ENCODE peak calls at places on chromosomes 4 and X, in nine cellular contexts. F is NB4, X is K562, K is body of pancreas, Z is MCF 10A, C is astrocyte of the spinal cord, O is fibroblast of mammary gland, Q is neural crest cell, L is fibroblast of lung. P is an unnamed sample.

GRCh38 chr4:74038161-74039064 is at the start of gene CXCL3:
- DNase-seq in F (peak), X (peak), K (peak), Z (peak), C (peak), O (peak), Q (peak), L (peak), P (peak)

GRCh38 chrX:41095962-41096955 is 11.0 kb downstream of the USP9X start:
- DNase-seq in F (peak), X (no peak), K (no peak), Z (no peak), C (no peak), O (peak), Q (no peak), L (no peak), P (no peak)

GRCh38 chr4:70591955-70592582 is at the start of gene AMBN:
- DNase-seq in F (no peak), X (no peak), K (no peak), Z (no peak), C (no peak), O (no peak), Q (no peak), L (no peak), P (no peak)

GRCh38 chr4:182922551-182923284 is 5.5 kb upstream of the DCTD start:
- DNase-seq in F (no peak), X (no peak), K (peak), Z (peak), C (peak), O (no peak), Q (no peak), L (peak), P (no peak)

GRCh38 chr4:85747871-85748491 is 273.0 kb downstream of the ARHGAP24 start:
- DNase-seq in F (peak), X (peak), K (peak), Z (peak), C (peak), O (peak), Q (peak), L (peak), P (peak)

GRCh38 chr4:86482851-86483490 is 111.1 kb upstream of the PTPN13 start:
- DNase-seq in F (peak), X (no peak), K (no peak), Z (peak), C (peak), O (no peak), Q (peak), L (peak), P (no peak)

GRCh38 chrX:96713303-96713702 is 28.7 kb downstream of the DIAPH2 start:
- DNase-seq in F (no peak), X (no peak), K (no peak), Z (no peak), C (no peak), O (no peak), Q (no peak), L (no peak), P (no peak)

GRCh38 chrX:151984328-151984727 is 9.9 kb upstream of the GABRE start:
- DNase-seq in F (peak), X (no peak), K (no peak), Z (peak), C (peak), O (peak), Q (no peak), L (peak), P (no peak)

GRCh38 chr4:128288689-128289106 is 1.1 kb upstream of the PGRMC2 start:
- DNase-seq in F (peak), X (no peak), K (peak), Z (peak), C (peak), O (peak), Q (no peak), L (peak), P (no peak)

GRCh38 chr4:4554234-4554633 is 12.4 kb upstream of the STX18 start:
- DNase-seq in F (no peak), X (no peak), K (no peak), Z (no peak), C (peak), O (no peak), Q (no peak), L (peak), P (no peak)

GRCh38 chr4:151599876-151600275 is 160.9 kb downstream of the GATB start:
- DNase-seq in F (no peak), X (no peak), K (no peak), Z (peak), C (no peak), O (peak), Q (no peak), L (no peak), P (no peak)

GRCh38 chrX:115898382-115899001 is 272.1 kb upstream of the AGTR2 start:
- DNase-seq in F (peak), X (peak), K (peak), Z (peak), C (peak), O (peak), Q (no peak), L (no peak), P (peak)

GRCh38 chr4:174037049-174037448 is 246.4 kb downstream of the FBXO8 start:
- DNase-seq in F (no peak), X (no peak), K (no peak), Z (no peak), C (no peak), O (peak), Q (no peak), L (no peak), P (no peak)

GRCh38 chrX:108224727-108225455 is 133.3 kb downstream of the ATG4A start:
- DNase-seq in F (peak), X (peak), K (no peak), Z (peak), C (peak), O (peak), Q (peak), L (peak), P (peak)

GRCh38 chrX:103919336-103919682 is 43.1 kb upstream of the TMSB15B start:
- DNase-seq in F (peak), X (no peak), K (no peak), Z (peak), C (peak), O (peak), Q (no peak), L (peak), P (peak)

GRCh38 chrX:11100281-11101035 is 10.7 kb upstream of the HCCS start:
- DNase-seq in F (peak), X (peak), K (peak), Z (peak), C (peak), O (peak), Q (peak), L (peak), P (no peak)

GRCh38 chr4:179095585-179096228 is 1653.5 kb upstream of the AGA start:
- DNase-seq in F (peak), X (no peak), K (no peak), Z (peak), C (peak), O (peak), Q (peak), L (peak), P (no peak)

GRCh38 chrX:68433155-68433980 is at the start of gene OPHN1:
- DNase-seq in F (no peak), X (peak), K (peak), Z (peak), C (peak), O (peak), Q (peak), L (peak), P (peak)

GRCh38 chr4:71300964-71301363 is 37.9 kb upstream of the SLC4A4 start:
- DNase-seq in F (no peak), X (no peak), K (peak), Z (peak), C (no peak), O (no peak), Q (no peak), L (no peak), P (no peak)

GRCh38 chr4:76539979-76540378 is 105.0 kb downstream of the SHROOM3 start:
- DNase-seq in F (no peak), X (no peak), K (no peak), Z (no peak), C (peak), O (no peak), Q (no peak), L (peak), P (no peak)

GRCh38 chr4:151331276-151332042 is 6.1 kb upstream of the SH3D19 start:
- DNase-seq in F (no peak), X (no peak), K (no peak), Z (peak), C (peak), O (peak), Q (no peak), L (peak), P (no peak)

GRCh38 chrX:31670245-31670644 is 598.4 kb upstream of the FTHL17 start:
- DNase-seq in F (no peak), X (no peak), K (no peak), Z (no peak), C (no peak), O (no peak), Q (no peak), L (no peak), P (no peak)

GRCh38 chr4:174023641-174024040 is 259.8 kb downstream of the FBXO8 start:
- DNase-seq in F (no peak), X (no peak), K (no peak), Z (peak), C (peak), O (peak), Q (no peak), L (peak), P (no peak)

GRCh38 chrX:51902651-51903050 is 9.2 kb downstream of the MAGED1 start:
- DNase-seq in F (no peak), X (no peak), K (no peak), Z (no peak), C (no peak), O (no peak), Q (no peak), L (no peak), P (no peak)

GRCh38 chrX:40094041-40094899 is 3.5 kb downstream of the BCOR start:
- DNase-seq in F (peak), X (no peak), K (peak), Z (peak), C (no peak), O (no peak), Q (no peak), L (peak), P (no peak)

GRCh38 chr4:184854673-184855072 is 28.9 kb upstream of the ACSL1 start:
- DNase-seq in F (peak), X (peak), K (no peak), Z (no peak), C (no peak), O (no peak), Q (no peak), L (no peak), P (peak)

GRCh38 chr4:107951551-107951950 is 20.2 kb downstream of the CYP2U1 start:
- DNase-seq in F (no peak), X (no peak), K (no peak), Z (no peak), C (peak), O (peak), Q (no peak), L (peak), P (no peak)

GRCh38 chrX:140775211-140775610 is 65.7 kb downstream of the LINC00632 start:
- DNase-seq in F (no peak), X (no peak), K (no peak), Z (no peak), C (no peak), O (no peak), Q (no peak), L (peak), P (no peak)

GRCh38 chrX:34491126-34491525 is 166.0 kb downstream of the TMEM47 start:
- DNase-seq in F (no peak), X (no peak), K (no peak), Z (no peak), C (peak), O (no peak), Q (no peak), L (no peak), P (no peak)

GRCh38 chr4:158020734-158021346 is 152.0 kb downstream of the GASK1B start:
- DNase-seq in F (no peak), X (no peak), K (no peak), Z (peak), C (peak), O (peak), Q (no peak), L (peak), P (no peak)

GRCh38 chr4:2741626-2742025 is 14.5 kb downstream of the TNIP2 start:
- DNase-seq in F (no peak), X (no peak), K (no peak), Z (no peak), C (peak), O (no peak), Q (no peak), L (peak), P (no peak)

GRCh38 chr4:33739886-33740285 is 2504.4 kb downstream of the ARAP2 start:
- DNase-seq in F (no peak), X (no peak), K (no peak), Z (no peak), C (no peak), O (no peak), Q (no peak), L (no peak), P (no peak)

GRCh38 chr4:121484633-121485032 is 103.8 kb upstream of the QRFPR start:
- DNase-seq in F (peak), X (peak), K (no peak), Z (peak), C (peak), O (peak), Q (no peak), L (peak), P (peak)
- TF ChIP-seq CTCF in F (peak), X (peak), K (peak), Z (peak), C (peak), O (peak), Q (peak), L (peak), P (peak)

GRCh38 chr4:132572210-132572609 is 576.9 kb upstream of the PCDH10 start:
- DNase-seq in F (no peak), X (no peak), K (no peak), Z (no peak), C (peak), O (no peak), Q (no peak), L (peak), P (no peak)
- TF ChIP-seq CTCF in F (no peak), X (no peak), K (no peak), Z (no peak), C (no peak), O (no peak), Q (no peak), L (no peak), P (no peak)

DNA sequence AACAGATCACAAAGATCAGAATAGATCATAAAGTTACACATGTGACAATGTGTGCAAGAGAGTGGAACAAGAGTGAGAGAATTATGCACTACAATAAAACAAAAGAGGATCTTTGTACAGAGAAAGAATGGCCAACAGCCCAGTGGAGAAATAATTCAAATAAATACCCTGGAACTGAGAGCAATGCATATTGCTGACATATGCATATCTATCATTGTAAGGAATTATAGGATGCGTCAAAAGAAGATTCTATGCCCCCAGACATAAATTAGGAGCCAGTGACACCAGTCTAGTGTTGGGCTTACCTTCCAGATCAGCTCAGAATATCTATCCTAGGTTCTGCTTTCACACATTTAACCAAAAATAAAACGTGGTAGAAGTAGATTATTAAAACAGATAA is 320.1 kb upstream of the VCX start:
- DNase-seq in F (no peak), X (no peak), K (no peak), Z (no peak), C (no peak), O (no peak), Q (no peak), L (no peak), P (no peak)
- TF ChIP-seq CTCF in F (no peak), X (no peak), K (no peak), Z (no peak), C (no peak), O (no peak), Q (no peak), L (no peak), P (no peak)

GRCh38 chrX:4277122-4277521 is 563.7 kb upstream of the PRKX start:
- DNase-seq in F (peak), X (no peak), K (no peak), Z (no peak), C (no peak), O (no peak), Q (no peak), L (no peak), P (no peak)
- TF ChIP-seq CTCF in F (peak), X (no peak), K (no peak), Z (no peak), C (no peak), O (no peak), Q (peak), L (no peak), P (no peak)

DNA sequence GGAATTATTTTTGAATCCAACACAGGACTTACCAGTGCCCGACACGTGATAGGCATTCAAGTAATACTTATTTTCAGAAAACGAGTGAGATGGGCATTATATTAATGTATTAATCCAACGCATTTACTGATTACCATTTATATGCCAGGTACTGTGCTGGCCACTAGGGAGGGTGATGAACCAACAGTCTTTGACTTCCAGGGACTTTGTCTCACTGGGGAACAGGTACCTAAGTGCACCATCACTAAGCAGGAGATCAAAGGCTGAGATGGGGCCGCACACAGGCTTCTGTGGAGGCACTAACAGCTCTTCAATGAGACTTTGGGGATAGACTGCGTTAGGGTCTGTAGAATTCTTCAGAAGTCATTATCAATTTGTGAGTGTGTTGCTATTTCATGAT is 5.7 kb upstream of the TADA2B start:
- DNase-seq in F (no peak), X (no peak), K (no peak), Z (no peak), C (no peak), O (no peak), Q (no peak), L (no peak), P (no peak)
- TF ChIP-seq CTCF in F (no peak), X (no peak), K (no peak), Z (no peak), C (no peak), O (peak), Q (peak), L (no peak), P (peak)

DNA sequence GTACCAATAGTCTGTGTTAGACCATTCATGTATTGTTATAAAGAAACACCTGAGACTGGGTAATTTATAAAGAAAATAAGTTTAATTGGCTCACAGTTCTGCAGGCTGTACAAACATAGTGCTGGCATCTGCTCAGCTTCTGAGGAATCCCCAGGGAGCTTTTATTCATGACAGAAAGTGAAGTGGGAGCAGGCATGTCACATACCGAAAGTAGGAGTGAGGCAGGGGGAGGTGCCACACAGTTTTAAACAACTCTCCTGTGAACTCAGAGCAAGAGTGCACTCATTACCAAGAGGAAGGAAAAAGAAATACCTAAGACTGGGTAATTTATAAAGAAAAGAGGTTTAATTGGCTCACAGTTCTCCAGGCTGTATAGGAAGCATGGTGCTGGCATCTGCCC is 591.2 kb downstream of the PPP4R3C start:
- DNase-seq in F (no peak), X (no peak), K (no peak), Z (no peak), C (no peak), O (no peak), Q (no peak), L (no peak), P (no peak)
- TF ChIP-seq CTCF in F (no peak), X (no peak), K (no peak), Z (no peak), C (no peak), O (no peak), Q (no peak), L (no peak), P (no peak)

GRCh38 chrX:134026732-134027311 is 41.4 kb upstream of the GPC3 start:
- DNase-seq in F (peak), X (peak), K (peak), Z (peak), C (peak), O (peak), Q (peak), L (peak), P (peak)
- TF ChIP-seq CTCF in F (peak), X (peak), K (peak), Z (peak), C (peak), O (peak), Q (peak), L (peak), P (peak)

DNA sequence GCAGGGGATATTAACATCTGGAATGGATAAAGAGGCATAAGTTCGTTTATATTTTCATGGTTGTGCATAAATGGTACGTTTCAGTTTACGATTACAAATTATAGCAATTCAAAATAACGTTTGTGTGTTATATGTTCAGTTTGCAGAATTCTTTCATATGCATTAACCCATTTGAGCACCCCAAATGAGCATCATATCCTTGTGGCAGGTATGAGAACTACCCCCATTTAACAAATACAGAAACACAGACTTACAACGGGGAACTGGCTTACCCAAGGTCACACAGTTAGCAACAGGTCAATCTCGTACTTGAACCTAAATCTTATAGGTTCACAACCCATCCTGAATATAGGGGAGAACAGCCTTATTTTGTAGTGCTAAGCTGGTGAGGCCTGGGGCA is 33.1 kb downstream of the EDNRA start:
- DNase-seq in F (no peak), X (peak), K (no peak), Z (no peak), C (no peak), O (no peak), Q (no peak), L (no peak), P (no peak)
- TF ChIP-seq CTCF in F (no peak), X (no peak), K (no peak), Z (peak), C (peak), O (peak), Q (peak), L (no peak), P (no peak)

P was measured in GM10248.